ENCODE peak calls at places on chromosomes 5 and 9, in eight cellular contexts. A, K, O, X, G, W, P and I are unnamed samples.

GRCh38 chr5:172180936-172181335 is 7.1 kb downstream of the STK10 start:
- DNase-seq in A (no peak), K (no peak), O (no peak), X (no peak), G (no peak), W (no peak), P (no peak), I (no peak)

GRCh38 chr5:42655982-42656660 is 100.5 kb upstream of the CCDC152 start:
- DNase-seq in A (no peak), K (no peak), O (no peak), X (no peak), G (peak), W (no peak), P (no peak), I (no peak)

GRCh38 chr5:138563340-138564118 is 11.7 kb downstream of the HSPA9 start:
- DNase-seq in A (no peak), K (no peak), O (no peak), X (no peak), G (no peak), W (no peak), P (no peak), I (no peak)

GRCh38 chr5:89560724-89561123 is 677.7 kb upstream of the MEF2C start:
- DNase-seq in A (peak), K (no peak), O (no peak), X (no peak), G (peak), W (no peak), P (no peak), I (no peak)

GRCh38 chr5:53893626-53894025 is 333.2 kb downstream of the NDUFS4 start:
- DNase-seq in A (no peak), K (no peak), O (no peak), X (no peak), G (no peak), W (no peak), P (no peak), I (no peak)

GRCh38 chr9:20197976-20198685 is 409.3 kb upstream of the SLC24A2 start:
- DNase-seq in A (no peak), K (no peak), O (no peak), X (no peak), G (peak), W (no peak), P (no peak), I (no peak)

GRCh38 chr5:98570010-98570409 is 203.5 kb upstream of the RGMB start:
- DNase-seq in A (peak), K (no peak), O (no peak), X (no peak), G (peak), W (no peak), P (no peak), I (no peak)

GRCh38 chr5:179927834-179928233 is 20.1 kb upstream of the TBC1D9B start:
- DNase-seq in A (no peak), K (no peak), O (no peak), X (no peak), G (no peak), W (no peak), P (no peak), I (no peak)

GRCh38 chr5:141867139-141867538 is 11.1 kb downstream of the PCDH1 start:
- DNase-seq in A (no peak), K (no peak), O (no peak), X (no peak), G (no peak), W (no peak), P (no peak), I (no peak)

GRCh38 chr9:34796924-34797323 is 87.0 kb upstream of the CCL21 start:
- DNase-seq in A (no peak), K (no peak), O (no peak), X (no peak), G (no peak), W (no peak), P (no peak), I (no peak)

GRCh38 chr9:105027082-105027481 is 99.1 kb upstream of the ABCA1 start:
- DNase-seq in A (no peak), K (no peak), O (no peak), X (no peak), G (no peak), W (no peak), P (no peak), I (no peak)

GRCh38 chr9:137218754-137219271 is 3.2 kb downstream of the RNF208 start:
- DNase-seq in A (peak), K (no peak), O (no peak), X (no peak), G (peak), W (no peak), P (no peak), I (no peak)

GRCh38 chr9:124399999-124400940 is 15.0 kb downstream of the PSMB7 start:
- DNase-seq in A (no peak), K (no peak), O (no peak), X (no peak), G (no peak), W (no peak), P (no peak), I (no peak)

GRCh38 chr5:126656397-126657007 is 55.8 kb downstream of the PHAX start:
- DNase-seq in A (peak), K (peak), O (no peak), X (no peak), G (peak), W (peak), P (peak), I (peak)

GRCh38 chr5:151288180-151288579 is 15.4 kb downstream of the SLC36A3 start:
- DNase-seq in A (no peak), K (peak), O (no peak), X (no peak), G (no peak), W (no peak), P (no peak), I (no peak)

GRCh38 chr9:104900871-104901270 is 27.1 kb downstream of the ABCA1 start:
- DNase-seq in A (no peak), K (no peak), O (no peak), X (no peak), G (no peak), W (no peak), P (peak), I (no peak)

GRCh38 chr5:142602720-142603245 is 83.1 kb downstream of the FGF1 start:
- DNase-seq in A (no peak), K (no peak), O (no peak), X (no peak), G (no peak), W (no peak), P (no peak), I (no peak)

GRCh38 chr5:28084069-28084468 is 1045.7 kb upstream of the CDH9 start:
- DNase-seq in A (no peak), K (no peak), O (no peak), X (no peak), G (no peak), W (no peak), P (no peak), I (no peak)

GRCh38 chr9:123643518-123643917 is 286.4 kb downstream of the DENND1A start:
- DNase-seq in A (no peak), K (no peak), O (no peak), X (no peak), G (no peak), W (no peak), P (no peak), I (no peak)

GRCh38 chr9:91044354-91044753 is 242.7 kb downstream of the SYK start:
- DNase-seq in A (no peak), K (no peak), O (no peak), X (no peak), G (no peak), W (no peak), P (no peak), I (no peak)
- TF ChIP-seq CTCF in A (no peak), K (no peak), O (no peak), X (no peak), G (no peak), W (no peak), P (no peak), I (no peak)

GRCh38 chr5:133821311-133821741 is 147.1 kb downstream of the C5orf15 start:
- DNase-seq in A (no peak), K (peak), O (no peak), X (no peak), G (no peak), W (no peak), P (no peak), I (no peak)
- TF ChIP-seq CTCF in A (no peak), K (no peak), O (no peak), X (no peak), G (no peak), W (no peak), P (no peak), I (no peak)

DNA sequence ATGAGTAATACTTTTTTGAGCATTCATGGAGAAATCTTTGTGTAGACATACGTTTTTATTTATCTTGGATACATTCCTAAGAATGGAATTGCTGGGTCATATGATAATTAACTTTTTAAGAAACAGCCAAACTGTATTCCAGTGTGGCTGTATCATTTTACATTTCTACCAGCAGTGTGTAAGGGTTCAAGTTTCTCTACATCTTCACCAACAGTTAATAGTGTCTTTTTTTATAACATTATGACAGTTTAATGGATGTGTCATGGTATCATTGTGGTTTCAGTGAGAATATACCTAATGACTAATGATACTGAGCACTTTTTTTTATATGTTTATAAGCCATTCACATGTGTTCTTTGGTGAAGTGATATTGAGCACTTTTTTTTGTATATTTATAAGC is 52.4 kb downstream of the NIPBL start:
- DNase-seq in A (peak), K (no peak), O (no peak), X (no peak), G (peak), W (peak), P (peak), I (no peak)
- TF ChIP-seq CTCF in A (no peak), K (no peak), O (no peak), X (no peak), G (no peak), W (no peak), P (no peak), I (no peak)

GRCh38 chr5:1265026-1265425 is 29.8 kb downstream of the TERT start:
- DNase-seq in A (no peak), K (no peak), O (no peak), X (no peak), G (no peak), W (no peak), P (no peak), I (no peak)

GRCh38 chr5:1262381-1262780 is 32.5 kb downstream of the TERT start:
- DNase-seq in A (peak), K (no peak), O (no peak), X (no peak), G (peak), W (no peak), P (peak), I (no peak)

GRCh38 chr5:1259806-1260480 is 34.8 kb downstream of the SLC6A18 start:
- DNase-seq in A (no peak), K (no peak), O (no peak), X (no peak), G (no peak), W (no peak), P (no peak), I (no peak)

GRCh38 chr5:1264211-1264610 is 30.7 kb downstream of the TERT start:
- DNase-seq in A (no peak), K (no peak), O (no peak), X (no peak), G (no peak), W (no peak), P (no peak), I (no peak)

GRCh38 chr5:1261643-1262042 is 33.2 kb downstream of the TERT start:
- DNase-seq in A (no peak), K (no peak), O (no peak), X (no peak), G (no peak), W (no peak), P (no peak), I (no peak)
- TF ChIP-seq CTCF in A (no peak), K (no peak), O (no peak), X (no peak), G (no peak), W (no peak), P (no peak), I (no peak)

DNA sequence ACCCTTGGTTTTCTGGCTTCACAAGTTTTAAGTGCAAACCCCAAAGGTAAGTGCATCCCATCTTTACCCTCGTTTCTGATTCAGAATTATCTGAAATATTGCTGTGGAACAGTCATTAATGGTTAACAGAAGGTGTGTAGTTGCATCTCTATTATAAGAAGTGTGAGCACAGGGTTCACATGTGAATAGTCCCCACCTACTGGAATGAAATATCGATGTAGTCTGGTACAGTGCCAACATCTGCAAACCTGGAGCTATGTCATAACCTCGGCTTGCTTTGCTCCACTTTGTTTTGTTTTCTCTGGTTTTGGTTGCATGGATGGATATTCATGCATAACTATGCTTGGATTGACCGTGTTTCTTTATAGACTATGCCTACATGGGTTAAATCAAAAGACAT is 12.6 kb downstream of the HTR4 start:
- DNase-seq in A (no peak), K (no peak), O (no peak), X (no peak), G (no peak), W (no peak), P (no peak), I (no peak)
- TF ChIP-seq CTCF in A (no peak), K (no peak), O (no peak), X (no peak), G (no peak), W (no peak), P (no peak), I (no peak)

GRCh38 chr5:169826618-169827017 is 153.7 kb downstream of the INSYN2B start:
- DNase-seq in A (no peak), K (no peak), O (no peak), X (no peak), G (no peak), W (no peak), P (no peak), I (no peak)
- TF ChIP-seq CTCF in A (peak), K (peak), O (no peak), X (no peak), G (peak), W (peak), P (peak), I (no peak)

DNA sequence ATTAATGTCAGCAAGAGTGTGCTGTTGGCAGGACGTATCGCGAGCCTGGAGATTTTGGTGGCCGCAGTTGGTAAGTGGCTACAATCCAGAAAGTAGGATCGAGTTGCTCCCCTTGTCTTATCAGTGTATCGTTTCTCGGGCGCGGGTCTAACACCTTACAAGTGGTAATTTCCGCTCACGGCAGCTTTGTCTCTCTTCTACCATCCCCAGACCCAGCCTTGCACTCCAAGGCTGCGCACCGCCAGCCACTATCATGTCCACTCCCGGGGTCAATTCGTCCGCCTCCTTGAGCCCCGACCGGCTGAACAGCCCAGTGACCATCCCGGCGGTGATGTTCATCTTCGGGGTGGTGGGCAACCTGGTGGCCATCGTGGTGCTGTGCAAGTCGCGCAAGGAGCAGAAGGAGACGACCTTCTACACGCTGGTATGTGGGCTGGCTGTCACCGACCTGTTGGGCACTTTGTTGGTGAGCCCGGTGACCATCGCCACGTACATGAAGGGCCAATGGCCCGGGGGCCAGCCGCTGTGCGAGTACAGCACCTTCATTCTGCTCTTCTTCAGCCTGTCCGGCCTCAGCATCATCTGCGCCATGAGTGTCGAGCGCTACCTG is 1.1 kb downstream of the PTGER4 start:
- DNase-seq in A (peak), K (peak), O (no peak), X (no peak), G (no peak), W (no peak), P (peak), I (no peak)
- TF ChIP-seq CTCF in A (peak), K (no peak), O (peak), X (no peak), G (no peak), W (peak), P (peak), I (peak)

DNA sequence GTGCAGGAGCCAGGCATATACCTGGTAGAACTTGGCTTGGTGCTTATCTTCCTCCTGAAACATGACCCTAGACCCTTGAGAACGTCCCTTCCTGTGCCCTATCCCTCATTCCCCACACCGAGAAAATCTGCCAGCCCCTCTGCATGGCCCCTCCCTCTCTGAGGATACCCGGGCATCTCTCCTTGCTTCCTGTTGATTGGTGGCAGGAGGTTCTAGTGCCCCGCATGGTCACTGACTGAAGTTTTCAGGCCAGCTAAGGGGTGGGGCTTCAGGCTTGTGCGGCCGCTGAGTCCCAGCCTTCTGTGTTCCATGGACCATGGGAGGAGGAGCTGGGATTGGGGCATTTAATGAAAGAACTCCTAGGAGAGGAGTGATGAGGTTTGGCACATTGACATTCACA is 22.8 kb downstream of the IGIP start:
- DNase-seq in A (no peak), K (no peak), O (peak), X (no peak), G (no peak), W (no peak), P (no peak), I (peak)
- TF ChIP-seq CTCF in A (no peak), K (no peak), O (no peak), X (no peak), G (no peak), W (no peak), P (peak), I (no peak)